ENCODE peak calls at places on chromosomes 1 and 21, in seven cellular contexts. S, D, H, Y, B, M and Z are unnamed samples.

GRCh38 chr1:175192111-175192629 is 406 bp downstream of the KIAA0040 start:
- DNase-seq in S (no peak), D (no peak), H (peak), Y (peak), B (no peak), M (no peak), Z (peak)

GRCh38 chr1:114581335-114582287 is at the start of gene BCAS2:
- DNase-seq in S (peak), D (peak), H (peak), Y (peak), B (peak), M (peak), Z (peak)

GRCh38 chr21:35208810-35209517 is 159.9 kb upstream of the RUNX1 start:
- DNase-seq in S (no peak), D (no peak), H (no peak), Y (no peak), B (no peak), M (no peak), Z (no peak)

GRCh38 chr1:200438911-200439310 is 29.1 kb upstream of the ZNF281 start:
- DNase-seq in S (no peak), D (no peak), H (no peak), Y (no peak), B (no peak), M (no peak), Z (no peak)

GRCh38 chr1:74964508-74964907 is 169.7 kb upstream of the LHX8 start:
- DNase-seq in S (no peak), D (no peak), H (no peak), Y (peak), B (no peak), M (no peak), Z (no peak)

GRCh38 chr1:218735436-218735835 is 390.3 kb downstream of the TGFB2 start:
- DNase-seq in S (no peak), D (no peak), H (no peak), Y (no peak), B (no peak), M (no peak), Z (no peak)

GRCh38 chr1:40634901-40635655 is 30.4 kb downstream of the RIMS3 start:
- DNase-seq in S (no peak), D (no peak), H (no peak), Y (no peak), B (no peak), M (no peak), Z (no peak)

GRCh38 chr1:178739285-178740045 is 14.4 kb downstream of the RALGPS2 start:
- DNase-seq in S (no peak), D (no peak), H (no peak), Y (no peak), B (no peak), M (no peak), Z (no peak)

GRCh38 chr1:247857069-247857985 is at the start of gene TRIM58:
- DNase-seq in S (no peak), D (no peak), H (peak), Y (peak), B (no peak), M (no peak), Z (peak)

GRCh38 chr1:235024045-235024439 is 104.6 kb downstream of the TOMM20 start:
- DNase-seq in S (no peak), D (no peak), H (no peak), Y (no peak), B (peak), M (no peak), Z (no peak)

GRCh38 chr21:14880922-14881321 is 183.9 kb downstream of the NRIP1 start:
- DNase-seq in S (no peak), D (no peak), H (no peak), Y (no peak), B (no peak), M (no peak), Z (no peak)

GRCh38 chr1:15454256-15454655 is 2.3 kb upstream of the CELA2A start:
- DNase-seq in S (no peak), D (no peak), H (no peak), Y (no peak), B (no peak), M (no peak), Z (no peak)

GRCh38 chr1:18974616-18975015 is 18.1 kb upstream of the IFFO2 start:
- DNase-seq in S (no peak), D (no peak), H (no peak), Y (no peak), B (no peak), M (no peak), Z (no peak)

GRCh38 chr1:99548924-99549605 is 96.8 kb upstream of the PALMD start:
- DNase-seq in S (no peak), D (no peak), H (no peak), Y (peak), B (no peak), M (no peak), Z (no peak)

GRCh38 chr1:112344754-112345423 is 51.1 kb upstream of the CTTNBP2NL start:
- DNase-seq in S (no peak), D (no peak), H (no peak), Y (no peak), B (no peak), M (no peak), Z (no peak)

GRCh38 chr1:23838401-23838866 is 13.2 kb upstream of the HMGCL start:
- DNase-seq in S (peak), D (no peak), H (peak), Y (peak), B (peak), M (peak), Z (no peak)

GRCh38 chr1:171940373-171940772 is 99.1 kb downstream of the DNM3 start:
- DNase-seq in S (no peak), D (no peak), H (no peak), Y (no peak), B (no peak), M (no peak), Z (no peak)

GRCh38 chr1:203742446-203742845 is 22.5 kb upstream of the LAX1 start:
- DNase-seq in S (no peak), D (no peak), H (no peak), Y (no peak), B (no peak), M (no peak), Z (no peak)

GRCh38 chr1:118659646-118660045 is 328.5 kb downstream of the TBX15 start:
- DNase-seq in S (no peak), D (no peak), H (no peak), Y (no peak), B (no peak), M (no peak), Z (no peak)

DNA sequence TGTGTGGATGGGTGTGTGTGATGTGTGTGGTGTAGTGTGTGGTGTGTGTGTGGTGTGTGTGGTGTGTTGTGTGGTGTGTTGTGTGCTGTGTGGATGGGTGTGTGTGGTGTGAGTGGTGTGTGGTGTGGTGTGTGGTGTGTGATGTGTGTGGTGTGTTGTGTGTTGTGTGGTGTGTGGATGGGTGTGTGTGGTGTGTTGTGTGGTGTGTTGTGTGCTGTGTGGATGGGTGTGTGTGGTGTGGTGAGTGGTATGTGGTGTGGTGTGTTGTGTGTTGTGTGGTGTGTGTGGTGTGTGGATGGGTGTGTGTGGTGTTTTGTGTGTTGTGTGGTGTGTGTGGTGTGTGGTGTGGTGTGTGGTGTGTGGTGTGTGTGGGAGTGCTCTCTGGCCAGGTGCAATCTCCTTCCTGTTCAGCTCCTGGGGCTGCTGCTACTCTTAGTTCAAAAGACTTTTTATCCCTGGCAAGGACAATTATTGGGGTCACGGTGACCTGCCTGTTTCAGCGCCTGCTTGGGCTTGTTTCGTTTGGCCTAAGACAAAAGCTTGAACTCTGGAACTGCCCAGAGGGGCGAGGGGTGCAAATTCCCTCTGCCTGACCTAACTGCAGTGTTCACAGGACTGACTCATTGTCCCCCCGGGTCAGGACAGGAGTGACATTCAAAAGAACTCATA is 101.2 kb downstream of the UBIAD1 start:
- DNase-seq in S (no peak), D (no peak), H (no peak), Y (no peak), B (peak), M (no peak), Z (no peak)
- TF ChIP-seq YY1 in S (no peak), D (no peak), H (no peak), Y (no peak), B (no peak), M (no peak), Z (no peak)

GRCh38 chr1:1237874-1238701 is 6.1 kb downstream of the B3GALT6 start:
- DNase-seq in S (peak), D (no peak), H (no peak), Y (no peak), B (peak), M (no peak), Z (no peak)
- TF ChIP-seq YY1 in S (no peak), D (no peak), H (no peak), Y (no peak), B (no peak), M (no peak), Z (no peak)

GRCh38 chr1:238727670-238728069 is 658.7 kb upstream of the CHRM3 start:
- DNase-seq in S (no peak), D (no peak), H (no peak), Y (no peak), B (no peak), M (no peak), Z (no peak)
- TF ChIP-seq YY1 in S (no peak), D (no peak), H (no peak), Y (no peak), B (no peak), M (no peak), Z (no peak)

DNA sequence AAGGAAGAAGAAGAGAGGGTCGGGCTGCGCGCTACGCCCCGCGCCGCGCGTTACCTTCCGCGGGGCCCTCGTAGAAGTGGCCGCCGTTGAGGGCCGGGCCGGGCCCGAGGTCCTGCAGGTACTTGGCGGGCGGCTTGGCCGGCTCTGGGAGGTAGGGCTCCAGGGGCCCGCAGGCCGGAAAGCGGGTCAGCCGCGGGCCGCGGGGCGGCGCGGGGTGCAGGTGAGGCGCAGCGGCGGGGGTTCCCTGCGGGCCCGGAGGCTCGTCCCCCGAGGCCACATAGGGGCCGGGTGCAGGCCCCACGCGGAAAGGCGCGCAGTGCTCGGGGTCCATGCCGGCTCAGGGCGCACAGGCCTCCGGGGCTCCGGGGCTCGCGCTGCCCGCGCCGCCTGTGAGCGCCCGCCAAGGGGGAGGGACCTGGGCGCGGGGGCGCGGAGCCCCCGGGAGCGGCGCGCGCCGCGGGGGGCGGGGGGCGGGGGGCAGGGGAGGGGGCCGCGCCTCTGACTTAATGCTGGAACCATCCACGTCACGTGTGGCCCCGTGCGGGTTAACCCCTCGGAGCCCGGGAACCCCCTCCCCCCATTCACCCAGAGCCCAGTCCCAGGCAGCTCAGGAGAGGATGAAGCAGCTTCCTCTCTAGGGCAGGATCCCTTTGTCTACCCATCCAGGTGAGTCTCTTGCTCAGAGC is at the start of gene ALX3:
- DNase-seq in S (no peak), D (no peak), H (no peak), Y (no peak), B (no peak), M (no peak), Z (no peak)
- TF ChIP-seq YY1 in S (no peak), D (no peak), H (no peak), Y (no peak), B (no peak), M (no peak), Z (no peak)

GRCh38 chr1:185733818-185734709 is at the start of gene HMCN1:
- DNase-seq in S (peak), D (peak), H (peak), Y (peak), B (peak), M (no peak), Z (peak)
- TF ChIP-seq YY1 in S (no peak), D (no peak), H (no peak), Y (no peak), B (no peak), M (no peak), Z (no peak)

GRCh38 chr21:27346041-27346448 is 379.2 kb upstream of the ADAMTS5 start:
- DNase-seq in S (no peak), D (no peak), H (no peak), Y (no peak), B (no peak), M (no peak), Z (no peak)
- TF ChIP-seq YY1 in S (no peak), D (no peak), H (no peak), Y (no peak), B (no peak), M (no peak), Z (no peak)